ENCODE peak calls at places on chromosome 2, in ten cellular contexts. M is ELF-1; B is glomerular endothelial cell; N is GM12864; U is HFFc6; T is SHP77; S is Calu3; W is activated gamma-delta T cell treated with anti-CD3 and anti-CD28 coated beads, Interleukin-2, amount 50 U/mL, for 16 hours; R is NCI-H774; E is AG10803. C is an unnamed sample.

GRCh38 chr2:16482485-16482884 is 183.1 kb downstream of the CYRIA start:
- DNase-seq in M (no peak), B (no peak), N (no peak), U (no peak), T (no peak), S (no peak), W (no peak), R (no peak), E (no peak), C (no peak)

GRCh38 chr2:238158807-238159539 is at the start of gene ERFE:
- DNase-seq in M (no peak), B (no peak), N (no peak), U (no peak), T (peak; percentile 48), S (peak; percentile 76), W (no peak), R (peak; percentile 16), E (no peak), C (peak; percentile 26)

GRCh38 chr2:218648473-218649100 is 10.8 kb downstream of the ZNF142 start:
- DNase-seq in M (peak; percentile 65), B (no peak), N (peak; percentile 29), U (peak; percentile 50), T (peak; percentile 37), S (peak; percentile 57), W (no peak), R (peak; percentile 27), E (peak; percentile 68), C (peak; percentile 73)

GRCh38 chr2:223000872-223001825 is 50.8 kb upstream of the KCNE4 start:
- DNase-seq in M (no peak), B (no peak), N (no peak), U (no peak), T (no peak), S (no peak), W (no peak), R (no peak), E (no peak), C (no peak)

GRCh38 chr2:152500777-152501176 is 165.8 kb downstream of the FMNL2 start:
- DNase-seq in M (no peak), B (no peak), N (no peak), U (no peak), T (no peak), S (no peak), W (no peak), R (no peak), E (no peak), C (no peak)

GRCh38 chr2:220076734-220077133 is 449.3 kb downstream of the SLC4A3 start:
- DNase-seq in M (peak; percentile 37), B (no peak), N (no peak), U (peak; percentile 83), T (no peak), S (no peak), W (no peak), R (no peak), E (peak; percentile 82), C (peak; percentile 80)

GRCh38 chr2:45177870-45178269 is 168.6 kb upstream of the SIX2 start:
- DNase-seq in M (no peak), B (no peak), N (no peak), U (peak; percentile 81), T (no peak), S (peak; percentile 25), W (no peak), R (no peak), E (peak; percentile 100), C (peak; percentile 96)

GRCh38 chr2:32136097-32136496 is 29.6 kb upstream of the SLC30A6 start:
- DNase-seq in M (no peak), B (no peak), N (no peak), U (peak; percentile 41), T (no peak), S (no peak), W (no peak), R (no peak), E (peak; percentile 60), C (peak; percentile 80)

GRCh38 chr2:133653116-133653515 is 84.9 kb upstream of the NCKAP5 start:
- DNase-seq in M (no peak), B (no peak), N (no peak), U (no peak), T (no peak), S (no peak), W (no peak), R (no peak), E (no peak), C (no peak)

GRCh38 chr2:203744091-203744490 is 37.7 kb downstream of the CD28 start:
- DNase-seq in M (no peak), B (no peak), N (no peak), U (no peak), T (no peak), S (no peak), W (no peak), R (no peak), E (no peak), C (no peak)